ENCODE peak calls at places on chromosomes 16 and 17, in seven cellular contexts. One of them, this sample, is unnamed.

GRCh38 chr17:45230787-45231480 is 9.2 kb downstream of the FMNL1 start:
- DNase-seq in heart left ventricle: peak; percentile 82
- DNase-seq in IMR-90: peak; percentile 33
- DNase-seq in gastrocnemius medialis: no peak
- DNase-seq in ovary: no peak
- DNase-seq in stomach: no peak
- DNase-seq in adrenal gland: peak; percentile 64
- DNase-seq in this sample: no peak

GRCh38 chr16:27330542-27330941 is 16.8 kb downstream of the IL4R start:
- DNase-seq in heart left ventricle: no peak
- DNase-seq in IMR-90: peak; percentile 98
- DNase-seq in gastrocnemius medialis: peak; percentile 34
- DNase-seq in ovary: peak; percentile 60
- DNase-seq in stomach: no peak
- DNase-seq in adrenal gland: no peak
- DNase-seq in this sample: no peak

GRCh38 chr17:46995841-46996571 is 17.0 kb upstream of the RPRML start:
- DNase-seq in heart left ventricle: no peak
- DNase-seq in IMR-90: peak; percentile 59
- DNase-seq in gastrocnemius medialis: no peak
- DNase-seq in ovary: no peak
- DNase-seq in stomach: no peak
- DNase-seq in adrenal gland: no peak
- DNase-seq in this sample: no peak

GRCh38 chr16:55912022-55912421 is 36.8 kb upstream of the CES5A start:
- DNase-seq in heart left ventricle: no peak
- DNase-seq in IMR-90: no peak
- DNase-seq in gastrocnemius medialis: no peak
- DNase-seq in ovary: no peak
- DNase-seq in stomach: no peak
- DNase-seq in adrenal gland: no peak
- DNase-seq in this sample: no peak

GRCh38 chr17:65987988-65988387 is 203.9 kb downstream of the CEP112 start:
- DNase-seq in heart left ventricle: no peak
- DNase-seq in IMR-90: peak; percentile 48
- DNase-seq in gastrocnemius medialis: no peak
- DNase-seq in ovary: no peak
- DNase-seq in stomach: no peak
- DNase-seq in adrenal gland: peak; percentile 7
- DNase-seq in this sample: no peak

GRCh38 chr17:5354310-5354709 is 65.2 kb downstream of the NUP88 start:
- DNase-seq in heart left ventricle: no peak
- DNase-seq in IMR-90: no peak
- DNase-seq in gastrocnemius medialis: no peak
- DNase-seq in ovary: no peak
- DNase-seq in stomach: no peak
- DNase-seq in adrenal gland: no peak
- DNase-seq in this sample: no peak

GRCh38 chr17:77995146-77995852 is 36.8 kb downstream of the TNRC6C start:
- DNase-seq in heart left ventricle: peak; percentile 72
- DNase-seq in IMR-90: no peak
- DNase-seq in gastrocnemius medialis: peak; percentile 36
- DNase-seq in ovary: no peak
- DNase-seq in stomach: no peak
- DNase-seq in adrenal gland: peak; percentile 12
- DNase-seq in this sample: no peak

GRCh38 chr16:85963746-85964370 is 64.9 kb downstream of the IRF8 start:
- DNase-seq in heart left ventricle: peak; percentile 81
- DNase-seq in IMR-90: no peak
- DNase-seq in gastrocnemius medialis: no peak
- DNase-seq in ovary: peak; percentile 50
- DNase-seq in stomach: peak; percentile 50
- DNase-seq in adrenal gland: peak; percentile 35
- DNase-seq in this sample: no peak

GRCh38 chr17:81806461-81807209 is 2.7 kb downstream of the GCGR start:
- DNase-seq in heart left ventricle: no peak
- DNase-seq in IMR-90: no peak
- DNase-seq in gastrocnemius medialis: no peak
- DNase-seq in ovary: no peak
- DNase-seq in stomach: no peak
- DNase-seq in adrenal gland: no peak
- DNase-seq in this sample: peak; percentile 60

GRCh38 chr17:62723842-62724241 is 84.3 kb downstream of the MARCHF10 start:
- DNase-seq in heart left ventricle: no peak
- DNase-seq in IMR-90: peak; percentile 29
- DNase-seq in gastrocnemius medialis: no peak
- DNase-seq in ovary: no peak
- DNase-seq in stomach: no peak
- DNase-seq in adrenal gland: no peak
- DNase-seq in this sample: no peak

GRCh38 chr16:31382485-31383161 is 10.5 kb upstream of the ITGAD start:
- DNase-seq in heart left ventricle: peak; percentile 86
- DNase-seq in IMR-90: peak; percentile 40
- DNase-seq in gastrocnemius medialis: peak; percentile 30
- DNase-seq in ovary: peak; percentile 55
- DNase-seq in stomach: peak; percentile 67
- DNase-seq in adrenal gland: peak; percentile 79
- DNase-seq in this sample: peak; percentile 76

GRCh38 chr17:42354956-42355843 is 33.0 kb downstream of the STAT3 start:
- DNase-seq in heart left ventricle: no peak
- DNase-seq in IMR-90: no peak
- DNase-seq in gastrocnemius medialis: no peak
- DNase-seq in ovary: no peak
- DNase-seq in stomach: no peak
- DNase-seq in adrenal gland: no peak
- DNase-seq in this sample: no peak

GRCh38 chr16:11546522-11547485 is 39.9 kb downstream of the LITAF start:
- DNase-seq in heart left ventricle: no peak
- DNase-seq in IMR-90: peak; percentile 85
- DNase-seq in gastrocnemius medialis: no peak
- DNase-seq in ovary: no peak
- DNase-seq in stomach: no peak
- DNase-seq in adrenal gland: no peak
- DNase-seq in this sample: no peak

GRCh38 chr16:85523602-85524364 is 89.3 kb upstream of the GSE1 start:
- DNase-seq in heart left ventricle: no peak
- DNase-seq in IMR-90: peak; percentile 45
- DNase-seq in gastrocnemius medialis: no peak
- DNase-seq in ovary: peak; percentile 71
- DNase-seq in stomach: peak; percentile 74
- DNase-seq in adrenal gland: no peak
- DNase-seq in this sample: peak; percentile 85

GRCh38 chr16:12329246-12329995 is 352.9 kb downstream of the SNX29 start:
- DNase-seq in heart left ventricle: no peak
- DNase-seq in IMR-90: no peak
- DNase-seq in gastrocnemius medialis: no peak
- DNase-seq in ovary: no peak
- DNase-seq in stomach: no peak
- DNase-seq in adrenal gland: no peak
- DNase-seq in this sample: no peak

GRCh38 chr16:89175280-89176146 is 4.0 kb downstream of the CDH15 start:
- DNase-seq in heart left ventricle: no peak
- DNase-seq in IMR-90: no peak
- DNase-seq in gastrocnemius medialis: no peak
- DNase-seq in ovary: no peak
- DNase-seq in stomach: no peak
- DNase-seq in adrenal gland: no peak
- DNase-seq in this sample: no peak

GRCh38 chr17:59859444-59860025 is 33.2 kb downstream of the TUBD1 start:
- DNase-seq in heart left ventricle: no peak
- DNase-seq in IMR-90: peak; percentile 78
- DNase-seq in gastrocnemius medialis: no peak
- DNase-seq in ovary: no peak
- DNase-seq in stomach: no peak
- DNase-seq in adrenal gland: no peak
- DNase-seq in this sample: no peak
- TF ChIP-seq CTCF in heart left ventricle: peak; percentile 31
- TF ChIP-seq CTCF in IMR-90: peak; percentile 83
- TF ChIP-seq CTCF in gastrocnemius medialis: peak; percentile 54
- TF ChIP-seq CTCF in ovary: peak; percentile 74
- TF ChIP-seq CTCF in stomach: no peak
- TF ChIP-seq CTCF in adrenal gland: peak; percentile 77
- TF ChIP-seq CTCF in this sample: peak; percentile 79

DNA sequence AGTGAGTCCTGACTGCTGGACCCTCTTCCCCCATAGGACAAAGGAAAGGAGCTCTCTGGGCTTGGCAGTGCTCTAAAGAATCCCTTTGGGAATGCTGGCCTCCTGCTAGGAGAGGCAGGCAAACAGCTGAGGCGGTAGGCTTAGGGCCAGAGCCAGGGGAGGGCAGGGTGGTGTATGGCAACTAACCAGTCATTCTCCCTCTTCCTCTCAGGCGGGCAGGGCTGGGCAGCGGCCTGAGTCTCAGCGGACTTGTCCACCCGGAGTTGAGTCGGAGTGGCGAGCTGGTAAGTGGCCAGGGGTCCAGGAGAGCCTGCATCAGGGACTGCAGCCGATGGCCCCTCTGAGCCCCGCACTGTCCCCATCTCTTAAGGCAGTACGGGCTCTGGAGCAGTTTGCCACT is 4.4 kb downstream of the ACADVL start:
- DNase-seq in heart left ventricle: peak; percentile 56
- DNase-seq in IMR-90: no peak
- DNase-seq in gastrocnemius medialis: no peak
- DNase-seq in ovary: no peak
- DNase-seq in stomach: no peak
- DNase-seq in adrenal gland: peak; percentile 51
- DNase-seq in this sample: peak; percentile 56
- TF ChIP-seq POLR2A in heart left ventricle: no peak
- TF ChIP-seq POLR2A in IMR-90: no peak
- TF ChIP-seq POLR2A in gastrocnemius medialis: no peak
- TF ChIP-seq POLR2A in ovary: no peak
- TF ChIP-seq POLR2A in stomach: no peak
- TF ChIP-seq POLR2A in adrenal gland: peak; percentile 27
- TF ChIP-seq POLR2A in this sample: no peak

DNA sequence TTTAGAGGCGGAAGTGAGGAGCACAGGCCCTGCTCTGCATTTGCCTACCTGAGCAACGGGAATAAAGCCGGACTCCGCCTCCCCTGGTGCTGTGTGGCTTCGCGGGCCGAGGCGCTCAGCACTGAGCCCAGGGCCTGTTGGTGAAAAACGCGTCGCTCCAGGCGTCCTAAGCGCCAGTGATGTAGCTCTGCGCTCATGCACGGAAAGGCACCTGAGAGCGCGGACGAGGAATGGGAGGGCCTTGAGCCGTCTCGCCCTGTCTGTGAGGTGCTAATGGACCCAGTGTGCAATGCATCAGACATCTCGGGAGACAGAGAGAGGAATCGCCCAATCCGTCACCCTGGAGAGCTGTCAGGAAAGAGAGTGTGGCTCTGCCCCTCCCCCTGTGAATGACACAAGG is 17.2 kb upstream of the ATP2A3 start:
- DNase-seq in heart left ventricle: no peak
- DNase-seq in IMR-90: no peak
- DNase-seq in gastrocnemius medialis: no peak
- DNase-seq in ovary: no peak
- DNase-seq in stomach: no peak
- DNase-seq in adrenal gland: no peak
- DNase-seq in this sample: no peak
- TF ChIP-seq CTCF in heart left ventricle: no peak
- TF ChIP-seq CTCF in IMR-90: no peak
- TF ChIP-seq CTCF in gastrocnemius medialis: no peak
- TF ChIP-seq CTCF in ovary: no peak
- TF ChIP-seq CTCF in stomach: no peak
- TF ChIP-seq CTCF in adrenal gland: no peak
- TF ChIP-seq CTCF in this sample: no peak

DNA sequence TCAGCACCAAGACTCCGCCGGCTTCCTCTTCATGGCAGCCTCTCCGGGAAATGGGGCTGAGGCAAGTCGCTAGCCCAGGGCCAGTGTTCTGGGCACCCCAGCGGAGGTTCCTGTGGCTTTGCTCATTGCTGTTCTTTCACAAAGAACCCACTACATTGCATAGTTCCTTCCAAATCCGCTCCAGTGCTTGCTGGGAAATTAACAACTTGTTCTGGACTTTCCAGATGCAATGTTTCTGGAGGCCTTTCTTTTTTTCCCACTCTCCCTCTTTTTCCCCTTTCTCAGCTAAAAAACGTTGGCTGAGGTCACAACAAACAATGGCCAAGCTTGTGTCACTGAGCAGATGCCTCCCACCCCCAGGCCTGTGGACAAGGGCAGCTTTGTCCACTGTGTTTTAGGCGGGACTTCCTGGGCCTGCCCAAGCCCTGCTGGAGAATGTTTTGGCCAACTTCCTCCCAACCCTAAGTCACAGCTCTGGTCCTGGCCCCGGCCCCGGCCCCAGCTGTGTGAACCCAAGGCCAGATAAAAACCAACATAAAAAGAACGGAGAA is 131.5 kb upstream of the RCVRN start:
- DNase-seq in heart left ventricle: peak; percentile 81
- DNase-seq in IMR-90: no peak
- DNase-seq in gastrocnemius medialis: peak; percentile 40
- DNase-seq in ovary: peak; percentile 67
- DNase-seq in stomach: no peak
- DNase-seq in adrenal gland: peak; percentile 40
- DNase-seq in this sample: peak; percentile 90
- TF ChIP-seq POLR2A in heart left ventricle: peak; percentile 16
- TF ChIP-seq POLR2A in IMR-90: no peak
- TF ChIP-seq POLR2A in gastrocnemius medialis: no peak
- TF ChIP-seq POLR2A in ovary: no peak
- TF ChIP-seq POLR2A in stomach: no peak
- TF ChIP-seq POLR2A in adrenal gland: no peak
- TF ChIP-seq POLR2A in this sample: peak; percentile 27

This sample was measured in upper lobe of left lung.